ENCODE peak calls at places on chromosomes 16 and 17, in four cellular contexts. M, O, Y and L are unnamed samples.
A peak's percentile ranks its signal among the peaks of the same experiment; 100 is the strongest.

GRCh38 chr17:19533718-19534561 is at the start of gene SLC47A1:
- DNase-seq in Y (no peak), M (no peak), O (no peak), L (no peak)

GRCh38 chr16:906296-906695 is 64.5 kb downstream of the LMF1 start:
- DNase-seq in Y (no peak), M (no peak), O (no peak), L (no peak)

GRCh38 chr17:81057079-81057730 is 22.3 kb downstream of the BAIAP2 start:
- DNase-seq in O (no peak), M (no peak), Y (peak; percentile 88), L (no peak)

GRCh38 chr16:31270795-31271194 is 11.0 kb downstream of the ITGAM start:
- DNase-seq in M (no peak), O (no peak), Y (no peak), L (no peak)

GRCh38 chr17:75498019-75498725 is 17.2 kb downstream of the CASKIN2 start:
- DNase-seq in Y (no peak), M (no peak), O (no peak), L (no peak)

GRCh38 chr17:83182620-83183063 is 103.2 kb downstream of the METRNL start:
- DNase-seq in O (no peak), M (no peak), Y (no peak), L (no peak)

GRCh38 chr17:37292429-37293139 is 83.2 kb upstream of the C17orf78 start:
- DNase-seq in O (no peak), M (no peak), Y (no peak), L (no peak)

GRCh38 chr16:55832788-55833583 is at the start of gene CES1:
- DNase-seq in O (no peak), Y (peak; percentile 41), M (no peak), L (no peak)

GRCh38 chr17:59751955-59752413 is 44.5 kb downstream of the VMP1 start:
- DNase-seq in Y (no peak), O (no peak), M (no peak), L (peak; percentile 70)

GRCh38 chr16:70429888-70430666 is 8.8 kb downstream of the ST3GAL2 start:
- DNase-seq in M (no peak), O (no peak), Y (no peak), L (no peak)

GRCh38 chr16:74606521-74607309 is at the start of gene GLG1:
- DNase-seq in M (peak; percentile 86), O (peak; percentile 89), Y (peak; percentile 96), L (peak; percentile 70)
- H3K4me3 ChIP-seq in M (peak within 1 kb of the TSS; percentile 86), O (peak within 1 kb of the TSS; percentile 83), Y (peak within 1 kb of the TSS; percentile 96), L (peak within 1 kb of the TSS; percentile 70)

GRCh38 chr16:12803203-12804093 is at the start of gene CPPED1:
- DNase-seq in Y (peak; percentile 96), O (peak; percentile 80), M (peak; percentile 81), L (peak; percentile 75)

GRCh38 chr16:12802661-12803060 is 1.0 kb downstream of the CPPED1 start:
- DNase-seq in O (no peak), M (no peak), Y (no peak), L (no peak)

GRCh38 chr16:12805091-12805490 is 1.4 kb upstream of the CPPED1 start:
- DNase-seq in M (no peak), Y (no peak), O (no peak), L (no peak)

GRCh38 chr16:12802048-12802447 is 1.6 kb downstream of the CPPED1 start:
- DNase-seq in Y (no peak), O (no peak), M (no peak), L (no peak)

DNA sequence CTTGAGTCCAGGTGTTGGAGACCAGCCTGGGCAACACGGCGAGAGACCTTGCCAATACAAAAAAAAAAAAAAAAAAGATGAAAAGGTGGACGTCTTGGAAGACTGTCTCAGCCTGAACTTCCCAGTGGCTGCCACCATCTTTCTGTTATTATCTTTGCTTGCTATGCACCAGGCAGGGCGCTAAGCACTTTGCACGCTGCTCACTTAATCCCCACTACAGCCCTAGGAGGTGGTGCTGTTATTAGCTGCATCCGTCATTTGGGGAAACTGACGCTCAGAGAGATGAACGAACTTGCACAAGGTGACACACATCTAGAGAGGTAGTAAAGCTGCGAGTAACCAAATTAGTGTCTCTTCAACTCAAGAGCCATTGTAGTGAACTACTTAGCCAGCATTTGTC is 708 bp upstream of the CPPED1 start:
- DNase-seq in O (no peak), M (no peak), Y (no peak), L (no peak)
- H3K4me3 ChIP-seq in O (no peak overlapping the region), M (peak overlapping the region; percentile 81), Y (no peak overlapping the region), L (no peak overlapping the region)

GRCh38 chr17:32496348-32497078 is 9.7 kb downstream of the CDK5R1 start:
- DNase-seq in Y (no peak), O (peak; percentile 68), M (no peak), L (no peak)
- H3K4me3 ChIP-seq in Y (no peak overlapping the region), O (no peak overlapping the region), M (no peak overlapping the region), L (no peak overlapping the region)

DNA sequence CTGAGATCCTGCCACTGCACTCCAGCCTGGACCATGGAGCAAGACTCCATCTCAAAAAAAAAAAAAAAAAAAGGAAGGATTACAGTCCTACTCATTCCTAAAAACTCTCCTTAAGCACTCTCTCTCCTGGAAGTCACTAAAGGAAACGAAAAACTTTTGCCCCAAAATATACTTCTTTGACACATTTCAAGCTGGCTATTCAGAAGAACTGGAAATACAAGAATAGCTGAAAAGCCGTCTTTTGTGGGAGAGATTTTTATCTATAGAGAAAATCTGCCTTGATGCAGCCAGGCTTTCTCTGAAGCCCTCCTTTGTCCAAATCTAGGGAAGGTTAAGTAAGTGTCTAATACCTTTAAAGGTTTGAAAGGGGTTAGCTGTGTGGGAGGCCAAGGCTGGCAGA is 16.9 kb upstream of the MARVELD3 start:
- DNase-seq in O (no peak), Y (no peak), M (no peak), L (no peak)
- H3K4me3 ChIP-seq in O (no peak overlapping the region), Y (no peak overlapping the region), M (no peak overlapping the region), L (no peak overlapping the region)

GRCh38 chr17:5785343-5785742 is 201.0 kb upstream of the NLRP1 start:
- DNase-seq in M (no peak), Y (no peak), O (peak; percentile 76), L (no peak)

GRCh38 chr17:5783851-5784250 is 199.5 kb upstream of the NLRP1 start:
- DNase-seq in O (no peak), M (no peak), Y (no peak), L (no peak)

GRCh38 chr17:5784791-5785190 is 200.5 kb upstream of the NLRP1 start:
- DNase-seq in M (no peak), Y (no peak), O (no peak), L (no peak)

GRCh38 chr17:5786510-5786875 is 202.2 kb upstream of the NLRP1 start:
- DNase-seq in M (no peak), Y (no peak), O (no peak), L (no peak)

DNA sequence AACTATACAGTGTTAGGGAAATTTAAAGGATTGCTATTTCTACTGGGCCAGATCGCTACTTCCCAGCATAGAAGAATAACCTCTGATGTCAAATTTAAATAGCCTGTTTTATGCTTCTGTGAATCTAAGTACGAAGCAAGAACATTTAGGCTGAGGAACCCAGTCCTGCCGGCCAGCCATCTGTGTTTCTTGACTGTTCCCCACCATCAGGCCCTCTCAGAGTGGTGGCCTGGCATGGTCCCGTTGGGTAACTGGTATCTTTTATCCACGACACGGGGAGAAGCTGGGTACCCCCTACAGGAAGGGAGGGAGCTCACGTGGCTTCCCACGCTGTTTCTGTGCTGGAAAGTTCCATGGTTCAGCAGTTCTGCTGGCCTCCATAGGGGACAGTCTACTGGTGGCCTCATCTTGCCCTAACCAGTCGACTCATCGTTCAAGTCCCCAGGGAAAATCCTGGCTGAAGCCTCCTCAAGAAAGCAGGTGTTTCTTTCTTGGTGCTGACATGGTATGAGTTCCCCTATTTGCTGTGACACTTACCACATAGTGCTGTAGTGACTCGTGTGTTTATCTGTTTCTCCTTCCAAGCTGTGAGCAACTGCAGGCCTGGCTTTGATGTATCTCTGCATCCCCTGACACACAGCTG is 201.7 kb upstream of the NLRP1 start:
- DNase-seq in Y (no peak), M (no peak), O (peak; percentile 91), L (peak; percentile 41)
- H3K4me3 ChIP-seq in Y (no peak overlapping the region), M (no peak overlapping the region), O (no peak overlapping the region), L (no peak overlapping the region)

DNA sequence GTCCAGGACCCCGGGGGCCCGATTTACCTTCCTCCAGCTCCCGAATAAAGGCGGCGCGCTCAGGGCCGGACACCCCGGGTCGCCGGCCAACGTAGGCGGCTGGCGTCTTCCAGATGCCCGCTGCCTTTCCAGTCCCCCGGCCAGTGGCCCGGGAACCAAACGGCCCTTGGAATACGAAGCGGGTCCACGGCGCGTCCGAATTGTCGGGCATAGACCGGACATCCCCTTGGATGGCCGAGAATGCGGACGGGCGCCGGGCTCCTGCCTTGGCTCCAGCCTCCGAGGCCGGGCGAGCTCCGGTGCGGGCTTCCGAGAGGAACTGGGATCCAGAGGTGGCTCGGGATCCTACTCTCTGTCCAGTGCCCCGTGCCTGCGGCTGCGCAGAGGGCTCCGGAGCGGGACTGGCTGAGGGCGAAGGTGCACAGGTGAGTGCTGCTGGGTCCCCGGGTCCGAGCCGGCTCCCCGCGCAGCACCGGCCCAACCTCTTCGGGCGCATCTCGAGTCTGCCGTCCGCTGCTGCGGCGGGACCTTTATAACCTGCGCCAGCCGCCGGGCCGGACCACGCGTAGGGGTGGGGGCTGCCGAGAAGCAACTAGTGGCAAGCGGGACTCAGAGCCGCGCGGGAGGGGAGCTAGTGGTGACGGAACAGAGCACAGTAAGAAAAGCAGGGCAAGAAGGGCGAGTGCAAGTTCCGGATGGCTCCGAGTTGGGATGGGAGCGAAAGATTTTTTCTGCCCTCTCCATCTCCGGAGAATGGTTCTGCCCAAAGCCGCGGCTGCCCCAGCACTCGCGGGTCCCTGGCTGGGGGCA is at the start of gene HAP1:
- DNase-seq in Y (peak; percentile 47), M (no peak), O (peak; percentile 8), L (no peak)
- H3K4me3 ChIP-seq in Y (no peak within 1 kb of the TSS), M (peak within 1 kb of the TSS; percentile 37), O (peak within 1 kb of the TSS; percentile 35), L (no peak within 1 kb of the TSS)